ENCODE peak calls at places on chromosome 10, in four cellular contexts. One of them, this sample, is unnamed.

GRCh38 chr10:103812431-103812830 is 42.9 kb downstream of the SH3PXD2A start:
- DNase-seq in hepatocyte: no peak
- DNase-seq in CD8-positive, alpha-beta T cell: no peak
- DNase-seq in CD8-positive, alpha-beta memory T cell: no peak
- DNase-seq in this sample: no peak

GRCh38 chr10:102633282-102633681 is 11.0 kb upstream of the TRIM8 start:
- DNase-seq in hepatocyte: no peak
- DNase-seq in CD8-positive, alpha-beta T cell: no peak
- DNase-seq in CD8-positive, alpha-beta memory T cell: no peak
- DNase-seq in this sample: no peak

GRCh38 chr10:47049906-47050305 is 138.7 kb downstream of the PTPN20 start:
- DNase-seq in hepatocyte: no peak
- DNase-seq in CD8-positive, alpha-beta T cell: no peak
- DNase-seq in CD8-positive, alpha-beta memory T cell: no peak
- DNase-seq in this sample: no peak

GRCh38 chr10:94747838-94748237 is 14.6 kb upstream of the CYP2C19 start:
- DNase-seq in hepatocyte: no peak
- DNase-seq in CD8-positive, alpha-beta T cell: no peak
- DNase-seq in CD8-positive, alpha-beta memory T cell: no peak
- DNase-seq in this sample: no peak

GRCh38 chr10:59879363-59879935 is 26.9 kb downstream of the CCDC6 start:
- DNase-seq in hepatocyte: no peak
- DNase-seq in CD8-positive, alpha-beta T cell: no peak
- DNase-seq in CD8-positive, alpha-beta memory T cell: no peak
- DNase-seq in this sample: no peak

GRCh38 chr10:2232479-2232878 is 495.2 kb upstream of the ADARB2 start:
- DNase-seq in hepatocyte: no peak
- DNase-seq in CD8-positive, alpha-beta T cell: no peak
- DNase-seq in CD8-positive, alpha-beta memory T cell: no peak
- DNase-seq in this sample: peak

GRCh38 chr10:119409906-119410305 is 132.6 kb downstream of the RGS10 start:
- DNase-seq in hepatocyte: peak
- DNase-seq in CD8-positive, alpha-beta T cell: no peak
- DNase-seq in CD8-positive, alpha-beta memory T cell: no peak
- DNase-seq in this sample: no peak

GRCh38 chr10:26215923-26216576 is 524 bp upstream of the GAD2 start:
- DNase-seq in hepatocyte: peak
- DNase-seq in CD8-positive, alpha-beta T cell: no peak
- DNase-seq in CD8-positive, alpha-beta memory T cell: no peak
- DNase-seq in this sample: peak

GRCh38 chr10:58177362-58177947 is 90.2 kb downstream of the IPMK start:
- DNase-seq in hepatocyte: peak
- DNase-seq in CD8-positive, alpha-beta T cell: no peak
- DNase-seq in CD8-positive, alpha-beta memory T cell: no peak
- DNase-seq in this sample: peak

GRCh38 chr10:116780691-116781205 is 38.4 kb upstream of the HSPA12A start:
- DNase-seq in hepatocyte: no peak
- DNase-seq in CD8-positive, alpha-beta T cell: no peak
- DNase-seq in CD8-positive, alpha-beta memory T cell: no peak
- DNase-seq in this sample: no peak

GRCh38 chr10:114022751-114023150 is 20.9 kb upstream of the ADRB1 start:
- DNase-seq in hepatocyte: no peak
- DNase-seq in CD8-positive, alpha-beta T cell: no peak
- DNase-seq in CD8-positive, alpha-beta memory T cell: no peak
- DNase-seq in this sample: no peak

GRCh38 chr10:3723706-3724225 is 61.2 kb downstream of the KLF6 start:
- DNase-seq in hepatocyte: no peak
- DNase-seq in CD8-positive, alpha-beta T cell: no peak
- DNase-seq in CD8-positive, alpha-beta memory T cell: no peak
- DNase-seq in this sample: no peak

GRCh38 chr10:6055929-6056328 is 6.2 kb downstream of the IL2RA start:
- DNase-seq in hepatocyte: no peak
- DNase-seq in CD8-positive, alpha-beta T cell: no peak
- DNase-seq in CD8-positive, alpha-beta memory T cell: no peak
- DNase-seq in this sample: no peak

GRCh38 chr10:89946106-89946505 is 244.7 kb downstream of the KIF20B start:
- DNase-seq in hepatocyte: no peak
- DNase-seq in CD8-positive, alpha-beta T cell: no peak
- DNase-seq in CD8-positive, alpha-beta memory T cell: no peak
- DNase-seq in this sample: no peak

GRCh38 chr10:131758062-131758941 is 142.5 kb upstream of the PPP2R2D start:
- DNase-seq in hepatocyte: no peak
- DNase-seq in CD8-positive, alpha-beta T cell: no peak
- DNase-seq in CD8-positive, alpha-beta memory T cell: no peak
- DNase-seq in this sample: no peak

GRCh38 chr10:45000138-45000763 is 472 bp upstream of the ZNF22 start:
- DNase-seq in hepatocyte: no peak
- DNase-seq in CD8-positive, alpha-beta T cell: no peak
- DNase-seq in CD8-positive, alpha-beta memory T cell: no peak
- DNase-seq in this sample: peak

GRCh38 chr10:5971315-5971832 is 6.0 kb downstream of the IL15RA start:
- DNase-seq in hepatocyte: peak
- DNase-seq in CD8-positive, alpha-beta T cell: no peak
- DNase-seq in CD8-positive, alpha-beta memory T cell: no peak
- DNase-seq in this sample: no peak

GRCh38 chr10:51074238-51075028 is at the start of gene PRKG1:
- DNase-seq in hepatocyte: peak
- DNase-seq in CD8-positive, alpha-beta T cell: no peak
- DNase-seq in CD8-positive, alpha-beta memory T cell: no peak
- DNase-seq in this sample: peak

GRCh38 chr10:88934900-88935672 is 17.5 kb downstream of the ACTA2 start:
- DNase-seq in hepatocyte: peak
- DNase-seq in CD8-positive, alpha-beta T cell: peak
- DNase-seq in CD8-positive, alpha-beta memory T cell: peak
- DNase-seq in this sample: peak

GRCh38 chr10:62095341-62096071 is 173.1 kb downstream of the RTKN2 start:
- DNase-seq in hepatocyte: no peak
- DNase-seq in CD8-positive, alpha-beta T cell: no peak
- DNase-seq in CD8-positive, alpha-beta memory T cell: no peak
- DNase-seq in this sample: no peak

This sample was measured in GM23338.